ENCODE peak calls at places on chromosomes 12 and 14, in seven cellular contexts. A, D, Q, G, K, I and P are unnamed samples.
A peak's percentile ranks its signal among the peaks of the same experiment; 100 is the strongest.

GRCh38 chr12:19737019-19737418 is 297.7 kb downstream of the AEBP2 start:
- DNase-seq in A (no peak), D (no peak), Q (no peak), G (no peak), K (no peak), I (no peak), P (no peak)

GRCh38 chr12:54991161-54991991 is 6.8 kb upstream of the TESPA1 start:
- DNase-seq in A (no peak), D (no peak), Q (no peak), G (peak; percentile 31), K (no peak), I (no peak), P (no peak)

GRCh38 chr12:120321382-120322202 is 6.0 kb downstream of the PLA2G1B start:
- DNase-seq in A (peak; percentile 23), D (peak; percentile 39), Q (no peak), G (no peak), K (peak; percentile 81), I (no peak), P (no peak)

GRCh38 chr14:65637780-65638179 is 225.2 kb downstream of the FUT8 start:
- DNase-seq in A (no peak), D (no peak), Q (no peak), G (peak; percentile 45), K (no peak), I (no peak), P (no peak)

GRCh38 chr12:43737646-43738045 is 20.9 kb downstream of the PUS7L start:
- DNase-seq in A (no peak), D (no peak), Q (no peak), G (no peak), K (no peak), I (no peak), P (no peak)

GRCh38 chr14:36750244-36750643 is 88.6 kb downstream of the PAX9 start:
- DNase-seq in A (no peak), D (no peak), Q (no peak), G (no peak), K (no peak), I (no peak), P (no peak)

GRCh38 chr14:50600849-50601248 is 40.9 kb downstream of the ATL1 start:
- DNase-seq in A (no peak), D (no peak), Q (no peak), G (no peak), K (no peak), I (no peak), P (no peak)

GRCh38 chr12:91786490-91787272 is 359.0 kb downstream of the BTG1 start:
- DNase-seq in A (no peak), D (no peak), Q (no peak), G (no peak), K (no peak), I (no peak), P (no peak)

GRCh38 chr14:87175175-87175574 is 817.8 kb downstream of the GALC start:
- DNase-seq in A (no peak), D (no peak), Q (no peak), G (no peak), K (no peak), I (no peak), P (no peak)

GRCh38 chr12:26283046-26283445 is 87.7 kb downstream of the SSPN start:
- DNase-seq in A (no peak), D (no peak), Q (no peak), G (no peak), K (no peak), I (no peak), P (no peak)

GRCh38 chr12:92021665-92022033 is 124.0 kb downstream of the BTG1 start:
- DNase-seq in A (no peak), D (no peak), Q (no peak), G (no peak), K (no peak), I (peak; percentile 20), P (no peak)

GRCh38 chr14:81303258-81303935 is 82.6 kb upstream of the GTF2A1 start:
- DNase-seq in A (peak; percentile 93), D (peak; percentile 91), Q (peak; percentile 93), G (no peak), K (peak; percentile 91), I (no peak), P (peak; percentile 70)

GRCh38 chr14:34781242-34781641 is 66.8 kb upstream of the CFL2 start:
- DNase-seq in A (no peak), D (no peak), Q (no peak), G (no peak), K (no peak), I (no peak), P (no peak)

GRCh38 chr14:63262446-63262845 is 56.3 kb downstream of the GPHB5 start:
- DNase-seq in A (no peak), D (no peak), Q (no peak), G (no peak), K (no peak), I (no peak), P (no peak)

GRCh38 chr14:56635041-56635440 is 55.4 kb downstream of the TMEM260 start:
- DNase-seq in A (no peak), D (no peak), Q (no peak), G (no peak), K (no peak), I (no peak), P (no peak)
- H3K36me3 ChIP-seq in A (peaks cover 84% of the 10 kb centered on the region), D (peaks cover 18% of the 10 kb centered on the region), Q (peaks cover 97% of the 10 kb centered on the region), G (peaks cover 48% of the 10 kb centered on the region), K (peaks cover 5% of the 10 kb centered on the region), I (peaks cover 36% of the 10 kb centered on the region), P (peaks cover 41% of the 10 kb centered on the region)

GRCh38 chr14:24159777-24160498 is 1.1 kb upstream of the IRF9 start:
- DNase-seq in A (no peak), D (no peak), Q (no peak), G (no peak), K (no peak), I (no peak), P (no peak)
- H3K36me3 ChIP-seq in A (peaks cover 48% of the 10 kb centered on the region), D (peaks cover 25% of the 10 kb centered on the region), Q (peaks cover 69% of the 10 kb centered on the region), G (peaks cover 54% of the 10 kb centered on the region), K (peaks cover 2% of the 10 kb centered on the region), I (peaks cover 43% of the 10 kb centered on the region), P (peaks cover 57% of the 10 kb centered on the region)

DNA sequence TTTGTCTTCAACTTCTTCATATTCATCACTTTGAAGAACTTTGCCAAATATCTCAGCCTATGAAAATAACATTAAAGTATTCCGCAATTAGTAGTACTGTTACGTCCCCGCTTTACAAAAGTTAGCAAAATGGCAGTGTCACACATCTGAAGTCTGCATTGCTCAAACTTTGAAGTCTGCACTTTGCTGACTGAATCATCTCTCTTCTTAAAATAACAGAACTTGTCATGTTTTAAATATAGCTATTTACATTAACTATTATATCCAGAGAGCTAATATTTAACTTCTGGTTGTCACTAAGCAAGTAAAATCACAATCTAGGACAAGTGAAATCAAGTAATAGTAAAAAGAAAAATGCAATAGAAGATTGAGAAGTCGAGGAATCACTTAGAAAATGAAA is 34.5 kb downstream of the IPO8 start:
- DNase-seq in A (no peak), D (no peak), Q (no peak), G (no peak), K (no peak), I (no peak), P (no peak)
- H3K36me3 ChIP-seq in A (peaks cover 36% of the 10 kb centered on the region), D (peaks cover 7% of the 10 kb centered on the region), Q (peaks cover 60% of the 10 kb centered on the region), G (peaks cover 12% of the 10 kb centered on the region), K (peaks cover 3% of the 10 kb centered on the region), I (peaks cover 1% of the 10 kb centered on the region), P (peaks cover 17% of the 10 kb centered on the region)

GRCh38 chr14:21385170-21385904 is 1.5 kb upstream of the SUPT16H start:
- DNase-seq in A (no peak), D (peak; percentile 25), Q (no peak), G (no peak), K (no peak), I (no peak), P (no peak)

GRCh38 chr14:21382095-21382494 is 1.7 kb downstream of the SUPT16H start:
- DNase-seq in A (no peak), D (no peak), Q (no peak), G (no peak), K (no peak), I (no peak), P (no peak)

GRCh38 chr14:21383848-21384493 is at the start of gene SUPT16H:
- DNase-seq in A (peak; percentile 97), D (peak; percentile 96), Q (peak; percentile 98), G (peak; percentile 95), K (peak; percentile 96), I (peak; percentile 94), P (peak; percentile 97)

GRCh38 chr14:21384494-21384851 is 654 bp upstream of the SUPT16H start:
- DNase-seq in A (no peak), D (no peak), Q (no peak), G (no peak), K (no peak), I (no peak), P (no peak)

DNA sequence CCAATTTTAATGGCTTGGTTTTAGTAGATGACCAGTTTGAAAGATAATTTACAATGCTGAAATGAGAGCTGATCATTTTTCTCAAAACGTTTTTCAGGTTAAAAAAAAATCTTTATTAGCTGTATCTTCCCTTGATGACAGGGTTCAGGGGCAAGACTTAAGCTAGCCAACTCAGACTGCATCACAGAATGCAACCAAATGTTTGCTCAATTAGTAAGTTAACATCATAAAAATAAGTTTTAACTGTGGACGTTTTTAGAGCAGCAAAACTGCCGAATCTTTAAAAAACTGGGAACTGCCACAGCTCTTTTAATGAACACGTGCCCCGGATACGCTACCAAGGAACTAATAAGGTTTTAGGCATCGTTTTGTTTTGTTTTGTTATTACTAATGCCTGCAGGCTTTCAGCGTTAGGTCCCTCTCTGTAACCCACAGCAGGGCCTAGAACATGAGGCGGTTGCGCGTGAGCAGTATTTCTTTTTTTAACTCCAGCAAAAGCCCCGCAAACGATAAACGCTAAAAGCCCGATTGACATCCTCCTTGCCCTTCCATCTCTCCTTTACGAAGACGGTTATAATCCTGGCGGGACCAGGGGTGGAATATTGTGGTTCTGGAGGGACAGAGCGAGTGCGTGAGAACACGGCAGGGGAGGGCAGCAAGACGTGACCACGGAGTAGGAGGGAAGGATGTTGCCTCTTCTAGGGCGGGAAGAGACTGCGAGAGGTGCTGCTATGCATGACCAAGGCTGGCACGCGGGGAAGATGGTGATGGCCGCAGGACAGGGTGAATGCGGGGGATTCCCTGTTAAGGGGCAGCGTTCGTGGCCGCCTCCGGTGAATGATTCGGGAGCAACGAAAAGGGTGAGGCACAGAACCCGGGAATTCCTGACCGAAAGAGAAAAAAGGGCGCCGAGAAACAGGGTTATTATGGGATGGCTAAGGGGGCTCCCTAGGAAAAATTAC is 652 bp downstream of the SUPT16H start:
- DNase-seq in A (peak; percentile 36), D (peak; percentile 49), Q (peak; percentile 58), G (peak; percentile 47), K (peak; percentile 51), I (no peak), P (peak; percentile 42)
- H3K36me3 ChIP-seq in A (peaks cover 10% of the 10 kb centered on the region), D (no peaks in the 10 kb centered on the region), Q (peaks cover 16% of the 10 kb centered on the region), G (no peaks in the 10 kb centered on the region), K (peaks cover 4% of the 10 kb centered on the region), I (peaks cover 5% of the 10 kb centered on the region), P (peaks cover 14% of the 10 kb centered on the region)

GRCh38 chr14:91330846-91331245 is 86.3 kb upstream of the GPR68 start:
- DNase-seq in A (no peak), D (no peak), Q (no peak), G (peak; percentile 56), K (no peak), I (no peak), P (no peak)
- H3K36me3 ChIP-seq in A (no peaks in the 10 kb centered on the region), D (no peaks in the 10 kb centered on the region), Q (no peaks in the 10 kb centered on the region), G (peaks cover 36% of the 10 kb centered on the region), K (no peaks in the 10 kb centered on the region), I (peaks cover 15% of the 10 kb centered on the region), P (no peaks in the 10 kb centered on the region)